ENCODE peak calls at places on chromosomes 6 and 20, in ten cellular contexts. U, D, R, H, G, T, X, O, Q and V are unnamed samples.

GRCh38 chr20:33351696-33352095 is 49.6 kb downstream of the CDK5RAP1 start:
- DNase-seq in H (no peak), G (no peak), U (peak; percentile 16), R (no peak), D (no peak), O (no peak), T (no peak), X (no peak), Q (no peak), V (no peak)

GRCh38 chr6:70282906-70283461 is 19.9 kb downstream of the COL9A1 start:
- DNase-seq in X (no peak), U (peak; percentile 84), G (no peak), T (no peak), Q (no peak), H (no peak), O (peak; percentile 79), D (no peak), R (peak; percentile 5), V (no peak)

GRCh38 chr20:39524371-39524911 is 562.3 kb downstream of the DHX35 start:
- DNase-seq in H (no peak), O (no peak), X (no peak), G (no peak), Q (no peak), D (no peak), U (no peak), R (no peak), T (no peak), V (no peak)

GRCh38 chr20:53794529-53795115 is 201.0 kb upstream of the ZNF217 start:
- DNase-seq in Q (no peak), R (no peak), H (no peak), O (no peak), G (peak; percentile 38), D (no peak), T (no peak), U (no peak), X (no peak), V (no peak)

GRCh38 chr6:43267619-43268347 is 24.5 kb downstream of the TTBK1 start:
- DNase-seq in R (peak; percentile 62), G (no peak), H (no peak), Q (no peak), T (no peak), D (no peak), U (peak; percentile 28), X (peak; percentile 51), O (no peak), V (peak; percentile 52)

GRCh38 chr6:98835149-98836024 is 1.0 kb downstream of the POU3F2 start:
- DNase-seq in R (no peak), X (no peak), U (peak; percentile 61), O (peak; percentile 73), Q (peak; percentile 42), H (peak; percentile 27), G (no peak), T (no peak), D (no peak), V (no peak)

GRCh38 chr20:58011947-58012610 is 216.4 kb downstream of the ANKRD60 start:
- DNase-seq in Q (no peak), R (no peak), D (no peak), T (no peak), O (peak; percentile 23), H (no peak), G (no peak), U (no peak), X (no peak), V (no peak)

GRCh38 chr6:147285087-147285855 is 81.1 kb downstream of the STXBP5 start:
- DNase-seq in R (no peak), D (no peak), Q (no peak), X (no peak), H (no peak), O (no peak), T (no peak), U (peak; percentile 68), G (no peak), V (peak; percentile 68)

GRCh38 chr6:7777062-7777461 is 51.2 kb downstream of the BMP6 start:
- DNase-seq in O (no peak), H (no peak), Q (peak; percentile 55), G (no peak), X (no peak), T (no peak), R (no peak), D (no peak), U (no peak), V (no peak)

GRCh38 chr20:41141153-41141815 is 3.9 kb downstream of the PLCG1 start:
- DNase-seq in O (no peak), G (peak; percentile 12), X (peak; percentile 20), Q (no peak), U (no peak), H (no peak), D (peak; percentile 63), R (peak; percentile 9), T (no peak), V (peak; percentile 51)

GRCh38 chr6:155883334-155883731 is 427.7 kb upstream of the NOX3 start:
- DNase-seq in U (no peak), D (no peak), G (no peak), Q (no peak), X (no peak), R (no peak), H (no peak), O (no peak), T (no peak), V (no peak)

GRCh38 chr6:52162940-52163908 is 23.0 kb upstream of the IL17A start:
- DNase-seq in T (no peak), Q (no peak), H (no peak), X (no peak), R (no peak), U (peak; percentile 53), D (no peak), O (no peak), G (no peak), V (no peak)

GRCh38 chr6:13526718-13527668 is 39.6 kb upstream of the GFOD1 start:
- DNase-seq in H (no peak), O (peak; percentile 30), R (peak; percentile 20), D (peak; percentile 29), Q (peak; percentile 76), T (no peak), U (no peak), G (no peak), X (peak; percentile 57), V (peak; percentile 9)

GRCh38 chr6:36224918-36225461 is 28.4 kb downstream of the BRPF3 start:
- DNase-seq in T (no peak), D (no peak), U (no peak), X (no peak), O (no peak), H (no peak), R (no peak), Q (peak; percentile 43), G (peak; percentile 9), V (no peak)

GRCh38 chr6:24719125-24719931 is at the start of gene C6orf62:
- DNase-seq in R (peak; percentile 48), Q (peak; percentile 44), H (peak; percentile 45), X (peak; percentile 41), G (peak; percentile 8), U (peak; percentile 43), O (no peak), T (no peak), D (no peak), V (peak; percentile 25)

GRCh38 chr20:44600758-44601562 is 18.6 kb downstream of the PKIG start:
- DNase-seq in X (no peak), U (no peak), H (peak; percentile 55), D (peak; percentile 60), O (no peak), T (no peak), Q (no peak), G (no peak), R (no peak), V (no peak)

GRCh38 chr20:44600301-44600700 is 17.9 kb downstream of the PKIG start:
- DNase-seq in O (no peak), Q (no peak), X (no peak), T (no peak), U (no peak), D (no peak), H (no peak), G (no peak), R (no peak), V (no peak)

GRCh38 chr20:44598413-44599290 is 16.3 kb downstream of the PKIG start:
- DNase-seq in X (no peak), G (no peak), Q (no peak), H (no peak), T (no peak), R (no peak), U (no peak), O (no peak), D (peak; percentile 63), V (no peak)

GRCh38 chr20:44597930-44598329 is 15.6 kb downstream of the PKIG start:
- DNase-seq in X (no peak), O (no peak), R (no peak), U (no peak), T (no peak), D (no peak), G (no peak), Q (no peak), H (no peak), V (no peak)

GRCh38 chr20:44599715-44600114 is 17.3 kb downstream of the PKIG start:
- DNase-seq in O (no peak), H (no peak), D (no peak), U (no peak), X (no peak), T (no peak), R (no peak), Q (no peak), G (no peak), V (no peak)
- H3K27ac ChIP-seq in O (no peak overlapping the region), H (peak overlapping the region; percentile 71), D (peak overlapping the region; percentile 93), U (no peak overlapping the region), X (peak overlapping the region; percentile 93), T (peak overlapping the region; percentile 83), R (no peak overlapping the region), Q (no peak overlapping the region), G (no peak overlapping the region), V (no peak overlapping the region)

GRCh38 chr20:43530321-43531090 is 23.0 kb downstream of the L3MBTL1 start:
- DNase-seq in O (no peak), H (no peak), G (no peak), Q (no peak), R (no peak), U (no peak), D (no peak), X (no peak), T (no peak), V (no peak)
- H3K27ac ChIP-seq in O (no peak overlapping the region), H (no peak overlapping the region), G (no peak overlapping the region), Q (no peak overlapping the region), R (no peak overlapping the region), U (no peak overlapping the region), D (no peak overlapping the region), X (no peak overlapping the region), T (no peak overlapping the region), V (no peak overlapping the region)

GRCh38 chr20:21183722-21184121 is 57.8 kb downstream of the KIZ start:
- DNase-seq in X (no peak), Q (no peak), U (no peak), G (no peak), H (no peak), R (no peak), T (no peak), O (no peak), D (no peak), V (no peak)
- H3K27ac ChIP-seq in X (peak overlapping the region; percentile 48), Q (no peak overlapping the region), U (no peak overlapping the region), G (no peak overlapping the region), H (peak overlapping the region; percentile 31), R (no peak overlapping the region), T (peak overlapping the region; percentile 40), O (no peak overlapping the region), D (peak overlapping the region; percentile 13), V (no peak overlapping the region)

DNA sequence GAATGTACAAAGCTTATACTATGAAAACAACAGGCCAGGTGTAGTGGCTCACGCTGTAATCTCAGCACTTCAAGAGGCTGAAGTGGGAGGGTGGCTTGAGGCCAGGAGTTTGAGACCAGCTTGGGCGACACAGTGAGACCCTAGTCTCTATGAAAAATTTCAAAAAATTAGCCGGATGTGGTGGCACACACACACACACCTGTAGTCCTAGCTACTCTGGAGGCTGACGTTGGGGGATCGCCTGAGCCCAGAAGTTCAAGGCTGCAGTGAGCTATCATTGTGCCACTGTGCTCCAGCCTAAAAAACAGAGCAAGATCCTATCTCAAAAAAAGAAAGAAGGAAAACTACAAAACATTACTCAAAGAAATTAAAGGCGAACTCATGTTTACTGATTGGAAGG is 7.3 kb upstream of the ASF1A start:
- DNase-seq in U (no peak), T (no peak), Q (no peak), D (no peak), O (no peak), X (no peak), H (no peak), G (no peak), R (no peak), V (no peak)
- H3K27ac ChIP-seq in U (no peak overlapping the region), T (no peak overlapping the region), Q (no peak overlapping the region), D (no peak overlapping the region), O (no peak overlapping the region), X (no peak overlapping the region), H (no peak overlapping the region), G (no peak overlapping the region), R (no peak overlapping the region), V (no peak overlapping the region)